ENCODE peak calls at places on chromosomes 5 and 9, in eight cellular contexts. S, Y, V, J, H, L, U and D are unnamed samples.

GRCh38 chr5:74413403-74414060 is 227.0 kb downstream of the ENC1 start:
- DNase-seq in S (peak; percentile 23), H (no peak), L (no peak), Y (no peak), V (no peak), J (no peak), U (no peak), D (no peak)

GRCh38 chr5:61332891-61333350 is 863 bp downstream of the ZSWIM6 start:
- DNase-seq in U (no peak), H (peak; percentile 65), V (peak; percentile 39), J (no peak), S (peak; percentile 26), Y (peak; percentile 29), L (no peak), D (no peak)

GRCh38 chr9:128180001-128180400 is 11.4 kb downstream of the CIZ1 start:
- DNase-seq in J (no peak), Y (no peak), V (no peak), S (no peak), U (no peak), H (no peak), L (no peak), D (no peak)

GRCh38 chr9:108703414-108703813 is 152.4 kb downstream of the ACTL7B start:
- DNase-seq in U (no peak), J (peak; percentile 89), V (no peak), S (no peak), L (no peak), H (no peak), Y (no peak), D (peak; percentile 85)

GRCh38 chr9:4997196-4997595 is 12.1 kb downstream of the JAK2 start:
- DNase-seq in V (no peak), Y (no peak), S (no peak), H (no peak), J (no peak), L (no peak), U (no peak), D (no peak)

GRCh38 chr9:130936285-130937117 is 2.5 kb downstream of the FIBCD1 start:
- DNase-seq in J (no peak), L (peak; percentile 58), V (peak; percentile 80), Y (no peak), S (peak; percentile 96), U (no peak), H (no peak), D (no peak)

GRCh38 chr5:109102291-109102690 is 307.5 kb downstream of the PJA2 start:
- DNase-seq in L (no peak), Y (no peak), V (no peak), S (no peak), U (no peak), J (no peak), H (no peak), D (no peak)

GRCh38 chr9:105281272-105281671 is 36.8 kb downstream of the SLC44A1 start:
- DNase-seq in Y (no peak), U (no peak), S (no peak), H (no peak), L (no peak), V (no peak), J (no peak), D (no peak)

GRCh38 chr5:68303038-68303738 is 87.6 kb downstream of the PIK3R1 start:
- DNase-seq in Y (no peak), V (no peak), S (no peak), H (no peak), J (no peak), L (no peak), U (no peak), D (no peak)

GRCh38 chr5:116595498-116595897 is 20.9 kb upstream of the SEMA6A start:
- DNase-seq in S (no peak), H (no peak), Y (no peak), V (no peak), L (no peak), U (no peak), J (no peak), D (no peak)

GRCh38 chr5:160747559-160747958 is 104.5 kb downstream of the ATP10B start:
- DNase-seq in H (no peak), L (no peak), S (no peak), J (no peak), Y (no peak), U (no peak), V (no peak), D (no peak)

GRCh38 chr5:32254987-32255900 is 57.5 kb downstream of the MTMR12 start:
- DNase-seq in Y (no peak), H (no peak), S (peak; percentile 71), L (no peak), J (no peak), V (no peak), U (peak; percentile 43), D (no peak)

GRCh38 chr9:4970970-4971641 is 14.0 kb upstream of the JAK2 start:
- DNase-seq in Y (peak; percentile 85), L (no peak), U (no peak), J (no peak), H (no peak), V (no peak), S (no peak), D (no peak)

GRCh38 chr5:27494845-27495244 is 456.5 kb upstream of the CDH9 start:
- DNase-seq in Y (no peak), L (no peak), H (no peak), J (no peak), V (no peak), U (no peak), S (peak; percentile 19), D (no peak)

GRCh38 chr9:75181748-75182147 is 93.4 kb downstream of the OSTF1 start:
- DNase-seq in V (no peak), L (no peak), H (no peak), J (no peak), S (no peak), U (no peak), Y (no peak), D (no peak)

GRCh38 chr5:160312139-160312959 is at the start of gene CCNJL:
- DNase-seq in U (no peak), V (peak; percentile 98), H (no peak), J (peak; percentile 54), Y (no peak), S (peak; percentile 87), L (no peak), D (peak; percentile 73)